ENCODE peak calls at places on chromosomes 12 and 14, in ten cellular contexts. G is ovary, X is tibial artery, Z is A549, Q is psoas muscle, O is mammary epithelial cell, B is fibroblast of pulmonary artery, H is choroid plexus epithelial cell, I is fibroblast of lung, W is uterus. D is an unnamed sample.
A peak's percentile ranks its signal among the peaks of the same experiment; 100 is the strongest.

GRCh38 chr12:64402181-64402580 is 2.0 kb upstream of the XPOT start:
- DNase-seq in H (no peak), Q (no peak), W (no peak), G (no peak), O (no peak), B (no peak), X (no peak), Z (no peak), I (no peak), D (no peak)

GRCh38 chr14:91388551-91388975 is 29.1 kb downstream of the CCDC88C start:
- DNase-seq in H (no peak), X (no peak), O (no peak), G (no peak), I (peak; percentile 74), Z (no peak), Q (peak; percentile 13), W (no peak), B (no peak), D (no peak)

GRCh38 chr14:103031956-103032355 is 25.4 kb downstream of the CDC42BPB start:
- DNase-seq in H (no peak), I (no peak), G (no peak), Z (peak; percentile 54), X (no peak), Q (no peak), O (no peak), B (no peak), W (no peak), D (no peak)

GRCh38 chr12:53751336-53752191 is at the start of gene CISTR:
- DNase-seq in W (peak; percentile 39), Z (no peak), H (no peak), B (no peak), O (no peak), X (peak; percentile 63), I (no peak), G (peak; percentile 49), Q (peak; percentile 58), D (no peak)

GRCh38 chr14:69044965-69045555 is 66.0 kb upstream of the ACTN1 start:
- DNase-seq in X (peak; percentile 84), H (peak; percentile 71), I (peak; percentile 56), O (peak; percentile 43), B (peak; percentile 88), Z (no peak), G (peak; percentile 64), Q (peak; percentile 57), W (peak; percentile 73), D (peak; percentile 91)

GRCh38 chr12:42922512-42922865 is 332.9 kb upstream of the PRICKLE1 start:
- DNase-seq in B (no peak), H (no peak), X (no peak), G (no peak), I (no peak), Z (no peak), Q (no peak), O (no peak), W (no peak), D (no peak)

GRCh38 chr14:51568366-51568765 is 83.3 kb upstream of the FRMD6 start:
- DNase-seq in I (no peak), X (no peak), Q (no peak), B (no peak), H (no peak), O (no peak), W (no peak), Z (no peak), G (no peak), D (no peak)

GRCh38 chr12:29505078-29505477 is 7.6 kb upstream of the OVCH1 start:
- DNase-seq in X (no peak), O (no peak), Z (no peak), I (no peak), Q (no peak), H (no peak), G (no peak), W (no peak), B (no peak), D (no peak)

GRCh38 chr14:101810897-101811620 is 49.5 kb downstream of the PPP2R5C start:
- DNase-seq in Z (no peak), X (no peak), B (peak; percentile 28), W (no peak), G (no peak), O (peak; percentile 73), H (peak; percentile 20), Q (no peak), I (peak; percentile 27), D (peak; percentile 47)

GRCh38 chr12:110996415-110996814 is 76.0 kb upstream of the MYL2 start:
- DNase-seq in G (no peak), Z (no peak), B (no peak), I (no peak), X (no peak), Q (no peak), O (no peak), W (no peak), H (no peak), D (no peak)
- H3K4me3 ChIP-seq in G (no peak overlapping the region), Z (no peak overlapping the region), B (no peak overlapping the region), I (no peak overlapping the region), X (no peak overlapping the region), Q (no peak overlapping the region), O (no peak overlapping the region), W (no peak overlapping the region), H (no peak overlapping the region), D (no peak overlapping the region)

GRCh38 chr12:124162151-124163110 is 132.5 kb upstream of the RFLNA start:
- DNase-seq in H (peak; percentile 10), B (peak; percentile 8), I (no peak), O (peak; percentile 19), G (no peak), W (no peak), Q (no peak), X (no peak), Z (peak; percentile 12), D (no peak)
- TF ChIP-seq CTCF in H (peak; percentile 8), B (no peak), I (no peak), O (peak; percentile 29), G (no peak), W (no peak), Q (no peak), X (no peak), Z (no peak), D (no peak)

GRCh38 chr12:51863921-51864700 is 15.6 kb upstream of the FIGNL2 start:
- DNase-seq in O (no peak), G (no peak), H (no peak), Q (peak; percentile 61), Z (no peak), B (no peak), X (no peak), W (no peak), I (no peak), D (peak; percentile 27)
- H3K4me3 ChIP-seq in O (no peak overlapping the region), G (no peak overlapping the region), H (peak overlapping the region; percentile 29), Q (peak overlapping the region; percentile 63), Z (no peak overlapping the region), B (peak overlapping the region; percentile 14), X (peak overlapping the region; percentile 4), W (no peak overlapping the region), I (peak overlapping the region; percentile 43), D (peak overlapping the region; percentile 40)

DNA sequence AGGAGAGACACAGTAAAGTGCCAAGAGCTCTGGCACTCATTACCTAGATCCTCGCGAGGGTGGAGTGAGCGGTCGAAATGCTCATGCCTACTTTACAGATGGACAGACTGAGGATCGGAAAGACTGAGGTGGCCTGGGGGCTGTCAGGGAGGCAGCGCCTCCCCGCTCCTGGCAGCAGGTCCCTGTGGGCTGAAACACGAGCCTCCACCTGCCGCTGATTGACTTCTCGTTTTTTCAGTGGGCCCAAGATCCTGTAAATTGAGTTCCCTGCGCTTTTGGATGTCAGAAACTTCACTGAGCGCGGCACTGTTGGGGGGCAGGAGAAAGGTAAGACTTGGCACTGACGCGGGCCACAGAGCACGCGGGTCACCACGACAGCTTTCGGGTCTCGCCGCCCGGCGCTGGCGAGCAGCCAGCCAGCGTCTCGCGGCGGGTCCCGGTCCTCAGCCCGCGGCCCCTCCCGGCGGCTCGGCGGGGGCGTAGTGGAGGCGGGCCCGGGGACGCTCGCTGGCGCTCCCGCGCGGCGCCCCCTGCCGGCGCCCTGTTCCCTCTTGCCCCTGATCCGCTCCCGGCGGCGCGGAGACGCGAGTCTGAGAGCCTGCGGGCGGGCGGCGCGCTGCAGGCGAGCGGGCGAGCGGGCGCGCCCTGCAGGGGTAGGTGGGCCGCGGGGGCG is 550 bp upstream of the SCN8A start:
- DNase-seq in Z (peak; percentile 78), W (peak; percentile 27), B (peak; percentile 49), H (peak; percentile 21), X (no peak), Q (peak; percentile 58), G (peak; percentile 60), O (peak; percentile 22), I (peak; percentile 60), D (peak; percentile 51)
- TF ChIP-seq CTCF in Z (peak; percentile 91), W (peak; percentile 24), B (peak; percentile 17), H (peak; percentile 33), X (no peak), Q (peak; percentile 46), G (peak; percentile 28), O (peak; percentile 49), I (peak; percentile 34), D (peak; percentile 23)

DNA sequence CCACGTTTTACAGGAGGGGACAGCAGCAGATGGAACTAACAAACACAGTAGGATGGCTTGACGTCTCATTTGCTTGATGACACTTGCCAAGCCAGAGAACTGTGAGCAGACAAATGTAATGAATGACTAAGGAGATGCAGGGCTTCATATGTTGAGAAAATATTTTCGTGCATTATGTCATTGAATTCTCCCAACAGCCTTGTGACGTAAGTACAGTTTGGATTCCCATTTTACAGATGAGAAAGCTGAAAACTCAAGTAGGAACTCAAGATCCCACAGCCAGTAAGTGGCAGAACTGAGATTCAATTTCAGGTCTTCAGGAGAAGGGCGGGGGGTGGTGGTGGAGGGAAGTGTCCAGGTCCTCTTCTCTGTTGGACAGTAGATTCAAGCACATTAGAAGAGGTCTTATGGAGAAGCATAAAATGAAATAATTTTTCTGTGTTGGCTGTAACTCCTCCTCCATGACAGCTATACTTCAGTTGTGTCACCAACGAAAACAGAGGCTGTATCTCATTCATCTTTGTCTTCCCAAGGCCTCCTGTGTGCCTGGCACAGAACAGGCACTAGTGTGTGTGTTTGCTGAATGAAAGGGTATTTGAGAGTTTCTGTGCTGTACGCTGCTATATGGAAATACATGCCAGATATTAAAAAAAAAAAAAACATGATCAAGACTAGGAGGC is 2.2 kb downstream of the VASH1 start:
- DNase-seq in B (peak; percentile 49), X (peak; percentile 7), G (no peak), W (no peak), Q (no peak), Z (no peak), I (no peak), O (no peak), H (no peak), D (peak; percentile 37)
- H3K4me3 ChIP-seq in B (peak overlapping the region; percentile 73), X (peak overlapping the region; percentile 75), G (no peak overlapping the region), W (no peak overlapping the region), Q (peak overlapping the region; percentile 75), Z (no peak overlapping the region), I (no peak overlapping the region), O (no peak overlapping the region), H (no peak overlapping the region), D (no peak overlapping the region)